ENCODE peak calls at places on chromosomes 2 and 18, in eight cellular contexts. C is omental fat pad, R is esophagus muscularis mucosa, V is neural crest cell, N is cardiac fibroblast, M is osteocyte, J is heart left ventricle, Y is progenitor cell of endocrine pancreas. A is an unnamed sample.

GRCh38 chr18:26405190-26405781 is 143.1 kb downstream of the KCTD1 start:
- DNase-seq in V (no peak), R (peak; percentile 75), Y (no peak), M (no peak), N (peak; percentile 56), J (peak; percentile 59), C (no peak), A (no peak)

GRCh38 chr2:19577668-19578067 is 219.2 kb upstream of the OSR1 start:
- DNase-seq in M (no peak), N (peak; percentile 53), C (no peak), Y (no peak), J (no peak), V (no peak), R (no peak), A (no peak)

GRCh38 chr18:54187372-54187771 is 37.1 kb downstream of the MBD2 start:
- DNase-seq in R (no peak), M (no peak), Y (no peak), C (no peak), V (no peak), J (no peak), N (no peak), A (no peak)

GRCh38 chr2:73297151-73297559 is 3.8 kb upstream of the EGR4 start:
- DNase-seq in Y (no peak), J (no peak), V (no peak), C (no peak), N (no peak), R (no peak), M (no peak), A (no peak)

GRCh38 chr2:10765461-10765860 is 44.0 kb downstream of the ATP6V1C2 start:
- DNase-seq in J (no peak), C (no peak), N (no peak), Y (no peak), R (no peak), M (no peak), V (no peak), A (no peak)

GRCh38 chr2:204109681-204110080 is 173.1 kb downstream of the ICOS start:
- DNase-seq in R (no peak), N (no peak), J (no peak), V (no peak), Y (no peak), C (no peak), M (no peak), A (peak; percentile 71)

GRCh38 chr18:64712035-64712434 is 563.1 kb upstream of the LINC00305 start:
- DNase-seq in J (no peak), N (no peak), V (no peak), C (no peak), Y (no peak), R (no peak), M (no peak), A (no peak)

GRCh38 chr2:122236152-122236892 is 480.9 kb downstream of the TSN start:
- DNase-seq in Y (no peak), R (no peak), N (peak; percentile 88), M (no peak), V (no peak), J (no peak), C (no peak), A (no peak)

GRCh38 chr18:48017625-48018024 is 87.2 kb upstream of the SMAD2 start:
- DNase-seq in M (no peak), J (no peak), N (no peak), C (no peak), V (no peak), Y (no peak), R (no peak), A (no peak)

GRCh38 chr2:10372195-10372861 is 69.6 kb downstream of the HPCAL1 start:
- DNase-seq in R (no peak), J (no peak), M (no peak), Y (no peak), N (no peak), V (no peak), C (no peak), A (no peak)

GRCh38 chr2:191303349-191304005 is 58.3 kb downstream of the MYO1B start:
- DNase-seq in R (peak; percentile 4), V (no peak), Y (no peak), J (no peak), N (no peak), M (no peak), C (no peak), A (no peak)

GRCh38 chr2:210445116-210445707 is 31.3 kb downstream of the LANCL1 start:
- DNase-seq in N (peak; percentile 44), R (no peak), M (no peak), J (no peak), Y (no peak), C (no peak), V (no peak), A (no peak)

GRCh38 chr2:119838179-119838578 is 78.5 kb downstream of the PTPN4 start:
- DNase-seq in M (no peak), Y (no peak), V (no peak), C (no peak), N (no peak), J (no peak), R (no peak), A (no peak)

GRCh38 chr2:205133544-205133943 is 548.8 kb upstream of the NRP2 start:
- DNase-seq in N (peak; percentile 18), Y (no peak), C (no peak), V (no peak), J (peak; percentile 27), R (no peak), M (no peak), A (no peak)

GRCh38 chr18:21489119-21489750 is 111.3 kb downstream of the ESCO1 start:
- DNase-seq in Y (no peak), M (no peak), R (no peak), C (no peak), N (peak; percentile 77), V (peak; percentile 24), J (no peak), A (no peak)

DNA sequence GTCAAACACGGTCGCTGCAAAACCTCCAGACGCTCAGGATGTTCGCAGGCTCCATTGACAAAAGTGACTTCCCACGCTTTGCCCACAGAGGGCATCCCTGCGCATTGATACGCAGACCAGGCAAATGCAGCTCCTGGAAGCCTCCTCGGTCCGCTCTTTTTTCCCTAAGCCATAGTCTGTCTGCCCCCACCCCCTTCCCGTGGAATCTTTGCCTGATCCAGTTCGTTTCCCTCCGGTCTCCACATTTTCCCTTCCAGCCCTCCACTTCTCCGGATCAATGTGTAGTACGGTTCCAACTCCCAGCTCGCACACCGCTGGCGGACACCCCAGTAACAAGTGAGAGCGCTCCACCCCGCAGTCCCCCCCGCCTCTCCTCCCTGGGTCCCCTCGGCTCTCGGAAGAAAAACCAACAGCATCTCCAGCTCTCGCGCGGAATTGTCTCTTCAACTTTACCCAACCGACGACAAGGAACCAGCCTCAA is at the start of gene DCC:
- DNase-seq in M (no peak), J (no peak), C (no peak), R (no peak), N (peak; percentile 12), V (peak; percentile 67), Y (peak; percentile 47), A (peak; percentile 78)
- TF ChIP-seq CTCF in M (peak; percentile 56), J (peak; percentile 37), C (no peak), R (peak; percentile 31), N (peak; percentile 21), V (peak; percentile 65), Y (peak; percentile 64), A (peak; percentile 73)

GRCh38 chr2:234836251-234836650 is 115.6 kb upstream of the SH3BP4 start:
- DNase-seq in C (no peak), Y (no peak), V (no peak), J (no peak), M (no peak), R (no peak), N (no peak), A (no peak)
- TF ChIP-seq CTCF in C (no peak), Y (no peak), V (no peak), J (no peak), M (no peak), R (no peak), N (no peak), A (no peak)

GRCh38 chr2:9310390-9310789 is 103.8 kb downstream of the ASAP2 start:
- DNase-seq in Y (no peak), C (no peak), V (no peak), J (peak; percentile 75), R (no peak), N (peak; percentile 95), M (no peak), A (no peak)

GRCh38 chr2:9311488-9311887 is 104.9 kb downstream of the ASAP2 start:
- DNase-seq in R (no peak), C (no peak), M (no peak), J (peak; percentile 64), V (no peak), Y (no peak), N (peak; percentile 95), A (no peak)

GRCh38 chr2:9313443-9313842 is 106.8 kb downstream of the ASAP2 start:
- DNase-seq in C (no peak), J (no peak), R (no peak), Y (no peak), V (no peak), M (no peak), N (peak; percentile 55), A (no peak)

GRCh38 chr2:9310827-9311226 is 104.2 kb downstream of the ASAP2 start:
- DNase-seq in N (peak; percentile 72), C (no peak), Y (no peak), V (no peak), R (no peak), M (no peak), J (no peak), A (no peak)

DNA sequence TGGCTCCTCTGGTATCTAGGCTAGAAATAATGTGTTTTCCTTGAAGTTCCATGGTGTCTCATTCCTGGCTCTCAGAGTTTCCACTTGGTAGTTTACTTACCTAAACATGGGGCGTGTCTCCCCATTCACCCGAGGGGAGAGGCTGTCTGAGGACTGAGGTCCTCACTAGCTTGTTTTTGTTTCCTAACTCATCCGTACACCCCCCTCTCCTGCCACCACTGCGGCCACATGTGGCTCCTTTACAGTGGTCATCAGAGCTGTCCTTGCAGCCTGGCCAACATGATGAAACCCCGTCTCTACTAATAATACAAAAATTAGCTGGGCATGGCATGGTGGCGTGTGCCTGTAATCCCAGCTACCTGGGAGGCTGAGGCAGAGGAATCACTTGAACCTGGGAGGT is 106.0 kb downstream of the ASAP2 start:
- DNase-seq in N (no peak), C (no peak), M (no peak), V (no peak), R (no peak), J (no peak), Y (no peak), A (no peak)
- TF ChIP-seq CTCF in N (no peak), C (no peak), M (no peak), V (no peak), R (no peak), J (no peak), Y (no peak), A (no peak)

GRCh38 chr2:68032702-68033101 is 30.1 kb downstream of the C1D start:
- DNase-seq in R (no peak), V (no peak), N (no peak), J (no peak), C (no peak), M (no peak), Y (no peak), A (no peak)

GRCh38 chr2:68030529-68030928 is 32.3 kb downstream of the C1D start:
- DNase-seq in C (no peak), M (no peak), R (no peak), J (no peak), V (no peak), N (no peak), Y (no peak), A (no peak)

GRCh38 chr2:68031043-68031442 is 31.8 kb downstream of the C1D start:
- DNase-seq in N (no peak), V (no peak), C (no peak), Y (no peak), J (no peak), R (no peak), M (no peak), A (no peak)

GRCh38 chr2:68027959-68028358 is 34.8 kb downstream of the C1D start:
- DNase-seq in Y (no peak), N (no peak), V (no peak), C (no peak), R (no peak), J (no peak), M (no peak), A (no peak)

GRCh38 chr2:68031546-68032160 is 31.2 kb downstream of the C1D start:
- DNase-seq in C (no peak), J (no peak), M (no peak), Y (no peak), R (no peak), N (peak; percentile 79), V (no peak), A (no peak)
- TF ChIP-seq CTCF in C (no peak), J (peak; percentile 80), M (peak; percentile 72), Y (peak; percentile 77), R (peak; percentile 68), N (peak; percentile 59), V (peak; percentile 86), A (peak; percentile 87)

A was measured in type B pancreatic cell.